ENCODE peak calls at places on chromosome X, in ten cellular contexts. One of them, this sample, is unnamed.

GRCh38 chrX:41732260-41732659 is 8.3 kb downstream of the GPR82 start:
- DNase-seq in Karpas-422: no peak
- DNase-seq in Peyer's patch: no peak
- DNase-seq in NCI-H524: no peak
- DNase-seq in iPS-NIHi11: peak
- DNase-seq in ELR: no peak
- DNase-seq in cardiac muscle cell: no peak
- DNase-seq in head of caudate nucleus: no peak
- DNase-seq in foreskin keratinocyte: no peak
- DNase-seq in NAMALWA: no peak
- DNase-seq in this sample: no peak

GRCh38 chrX:38206036-38206435 is 14.6 kb downstream of the SRPX start:
- DNase-seq in iPS-NIHi11: no peak
- DNase-seq in foreskin keratinocyte: no peak
- DNase-seq in head of caudate nucleus: no peak
- DNase-seq in Karpas-422: no peak
- DNase-seq in Peyer's patch: no peak
- DNase-seq in NAMALWA: no peak
- DNase-seq in cardiac muscle cell: no peak
- DNase-seq in ELR: peak
- DNase-seq in NCI-H524: no peak
- DNase-seq in this sample: no peak

GRCh38 chrX:18194688-18195087 is 26.0 kb downstream of the BEND2 start:
- DNase-seq in iPS-NIHi11: no peak
- DNase-seq in NAMALWA: no peak
- DNase-seq in foreskin keratinocyte: no peak
- DNase-seq in Peyer's patch: no peak
- DNase-seq in cardiac muscle cell: no peak
- DNase-seq in Karpas-422: no peak
- DNase-seq in head of caudate nucleus: no peak
- DNase-seq in NCI-H524: no peak
- DNase-seq in ELR: no peak
- DNase-seq in this sample: no peak

GRCh38 chrX:8010105-8010504 is 82.9 kb upstream of the PNPLA4 start:
- DNase-seq in iPS-NIHi11: peak
- DNase-seq in head of caudate nucleus: no peak
- DNase-seq in NCI-H524: no peak
- DNase-seq in NAMALWA: no peak
- DNase-seq in ELR: peak
- DNase-seq in Karpas-422: no peak
- DNase-seq in foreskin keratinocyte: no peak
- DNase-seq in cardiac muscle cell: peak
- DNase-seq in Peyer's patch: no peak
- DNase-seq in this sample: no peak

GRCh38 chrX:20693071-20693470 is 426.4 kb upstream of the RPS6KA3 start:
- DNase-seq in Peyer's patch: no peak
- DNase-seq in ELR: no peak
- DNase-seq in iPS-NIHi11: no peak
- DNase-seq in foreskin keratinocyte: no peak
- DNase-seq in head of caudate nucleus: no peak
- DNase-seq in cardiac muscle cell: no peak
- DNase-seq in NAMALWA: no peak
- DNase-seq in Karpas-422: no peak
- DNase-seq in NCI-H524: no peak
- DNase-seq in this sample: no peak

GRCh38 chrX:154125356-154126040 is 18.5 kb upstream of the OPN1LW start:
- DNase-seq in Peyer's patch: no peak
- DNase-seq in foreskin keratinocyte: no peak
- DNase-seq in head of caudate nucleus: no peak
- DNase-seq in NAMALWA: no peak
- DNase-seq in iPS-NIHi11: no peak
- DNase-seq in NCI-H524: no peak
- DNase-seq in Karpas-422: no peak
- DNase-seq in cardiac muscle cell: no peak
- DNase-seq in ELR: no peak
- DNase-seq in this sample: no peak

GRCh38 chrX:114924846-114925245 is 92.6 kb downstream of the IL13RA2 start:
- DNase-seq in foreskin keratinocyte: peak
- DNase-seq in NCI-H524: no peak
- DNase-seq in Karpas-422: no peak
- DNase-seq in ELR: peak
- DNase-seq in Peyer's patch: no peak
- DNase-seq in head of caudate nucleus: no peak
- DNase-seq in NAMALWA: no peak
- DNase-seq in iPS-NIHi11: no peak
- DNase-seq in cardiac muscle cell: peak
- DNase-seq in this sample: no peak

GRCh38 chrX:10050481-10050880 is 83.3 kb downstream of the CLDN34 start:
- DNase-seq in iPS-NIHi11: peak
- DNase-seq in NAMALWA: no peak
- DNase-seq in Peyer's patch: no peak
- DNase-seq in ELR: no peak
- DNase-seq in head of caudate nucleus: no peak
- DNase-seq in foreskin keratinocyte: no peak
- DNase-seq in Karpas-422: no peak
- DNase-seq in NCI-H524: no peak
- DNase-seq in cardiac muscle cell: no peak
- DNase-seq in this sample: no peak

GRCh38 chrX:27840881-27841280 is 33.1 kb downstream of the MAGEB10 start:
- DNase-seq in head of caudate nucleus: no peak
- DNase-seq in Karpas-422: no peak
- DNase-seq in iPS-NIHi11: no peak
- DNase-seq in NAMALWA: no peak
- DNase-seq in foreskin keratinocyte: no peak
- DNase-seq in cardiac muscle cell: no peak
- DNase-seq in ELR: no peak
- DNase-seq in Peyer's patch: no peak
- DNase-seq in NCI-H524: no peak
- DNase-seq in this sample: no peak

GRCh38 chrX:120310861-120311631 is at the start of gene TMEM255A:
- DNase-seq in NCI-H524: peak
- DNase-seq in iPS-NIHi11: peak
- DNase-seq in NAMALWA: no peak
- DNase-seq in ELR: peak
- DNase-seq in foreskin keratinocyte: no peak
- DNase-seq in Karpas-422: no peak
- DNase-seq in head of caudate nucleus: peak
- DNase-seq in cardiac muscle cell: peak
- DNase-seq in Peyer's patch: no peak
- DNase-seq in this sample: no peak

GRCh38 chrX:48606091-48606490 is 8.8 kb downstream of the WDR13 start:
- DNase-seq in iPS-NIHi11: peak
- DNase-seq in Karpas-422: no peak
- DNase-seq in NCI-H524: no peak
- DNase-seq in ELR: no peak
- DNase-seq in Peyer's patch: no peak
- DNase-seq in head of caudate nucleus: no peak
- DNase-seq in foreskin keratinocyte: no peak
- DNase-seq in cardiac muscle cell: no peak
- DNase-seq in NAMALWA: no peak
- DNase-seq in this sample: no peak

GRCh38 chrX:103148075-103148474 is 55.1 kb upstream of the NXF3 start:
- DNase-seq in foreskin keratinocyte: no peak
- DNase-seq in iPS-NIHi11: no peak
- DNase-seq in ELR: peak
- DNase-seq in Peyer's patch: no peak
- DNase-seq in NCI-H524: no peak
- DNase-seq in Karpas-422: no peak
- DNase-seq in head of caudate nucleus: no peak
- DNase-seq in cardiac muscle cell: no peak
- DNase-seq in NAMALWA: no peak
- DNase-seq in this sample: no peak

GRCh38 chrX:107773206-107773605 is 2.4 kb downstream of the TSC22D3 start:
- DNase-seq in Karpas-422: no peak
- DNase-seq in Peyer's patch: no peak
- DNase-seq in foreskin keratinocyte: no peak
- DNase-seq in cardiac muscle cell: peak
- DNase-seq in head of caudate nucleus: peak
- DNase-seq in ELR: no peak
- DNase-seq in iPS-NIHi11: no peak
- DNase-seq in NCI-H524: no peak
- DNase-seq in NAMALWA: no peak
- DNase-seq in this sample: no peak